ENCODE peak calls at places on chromosomes 7 and 10, in five cellular contexts. V, L, W, E and M are unnamed samples.

GRCh38 chr7:151243411-151244155 is 4.9 kb downstream of the SMARCD3 start:
- DNase-seq in V (no peak), L (peak; percentile 38), W (no peak), E (no peak), M (no peak)

GRCh38 chr7:151013728-151014497 is 10.4 kb downstream of the ATG9B start:
- DNase-seq in V (peak; percentile 58), L (peak; percentile 93), W (peak; percentile 56), E (peak; percentile 88), M (no peak)

GRCh38 chr7:150685219-150686029 is at the start of gene GIMAP2:
- DNase-seq in V (peak; percentile 15), L (no peak), W (no peak), E (no peak), M (no peak)

GRCh38 chr10:118504044-118504944 is 91.2 kb downstream of the PRLHR start:
- DNase-seq in V (peak; percentile 82), L (no peak), W (no peak), E (no peak), M (peak; percentile 95)

GRCh38 chr7:66146701-66147100 is 32.1 kb downstream of the CRCP start:
- DNase-seq in V (no peak), L (no peak), W (no peak), E (no peak), M (no peak)

GRCh38 chr7:87627634-87627994 is 584 bp upstream of the RUNDC3B start:
- DNase-seq in V (no peak), L (no peak), W (no peak), E (peak; percentile 47), M (no peak)

GRCh38 chr7:82443044-82443800 is at the start of gene CACNA2D1:
- DNase-seq in V (no peak), L (no peak), W (no peak), E (peak; percentile 54), M (no peak)

GRCh38 chr7:7424151-7424873 is 111.4 kb downstream of the COL28A1 start:
- DNase-seq in V (peak; percentile 81), L (no peak), W (peak; percentile 65), E (peak; percentile 59), M (peak; percentile 17)

GRCh38 chr10:58488921-58489320 is 23.8 kb upstream of the BICC1 start:
- DNase-seq in V (peak; percentile 56), L (no peak), W (no peak), E (no peak), M (no peak)

GRCh38 chr10:93565421-93565820 is 1.0 kb upstream of the FFAR4 start:
- DNase-seq in V (no peak), L (no peak), W (no peak), E (no peak), M (no peak)

GRCh38 chr10:96588601-96589419 is 2.0 kb upstream of the TM9SF3 start:
- DNase-seq in V (no peak), L (no peak), W (no peak), E (no peak), M (peak; percentile 71)

GRCh38 chr7:154994996-154995395 is 7.9 kb downstream of the PAXIP1 start:
- DNase-seq in V (no peak), L (no peak), W (no peak), E (no peak), M (no peak)

GRCh38 chr10:109778993-109779392 is 144.3 kb downstream of the XPNPEP1 start:
- DNase-seq in V (no peak), L (no peak), W (no peak), E (no peak), M (no peak)

GRCh38 chr10:125177641-125178640 is 17.6 kb upstream of the CTBP2 start:
- DNase-seq in V (no peak), L (no peak), W (no peak), E (no peak), M (no peak)

GRCh38 chr7:131284702-131285419 is 42.8 kb upstream of the MKLN1 start:
- DNase-seq in V (no peak), L (no peak), W (peak; percentile 89), E (peak; percentile 72), M (peak; percentile 32)

DNA sequence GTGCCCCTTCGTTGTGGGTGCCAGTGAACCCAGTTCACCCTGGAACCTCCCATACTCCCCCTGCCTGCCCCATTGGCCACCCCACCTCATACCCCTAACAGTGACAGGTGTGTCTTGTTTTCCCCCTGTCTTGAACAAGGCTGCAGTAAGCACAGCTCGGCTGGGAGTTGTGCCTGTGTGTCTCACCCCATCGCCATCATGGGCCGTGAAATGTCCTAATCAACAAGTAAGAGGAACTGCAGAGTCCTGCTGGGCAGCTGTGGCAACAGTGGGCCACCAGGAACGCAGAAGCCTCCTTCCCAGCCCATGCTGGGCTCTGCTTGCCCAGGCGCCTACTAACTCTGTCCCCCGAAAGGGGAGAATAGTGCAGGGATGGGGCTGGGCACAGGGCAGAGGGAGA is 91.6 kb downstream of the C10orf105 start:
- DNase-seq in V (no peak), L (no peak), W (no peak), E (no peak), M (no peak)
- H3K4me1 ChIP-seq in V (peaks cover 2% of the 10 kb centered on the region), L (no peaks in the 10 kb centered on the region), W (peaks cover 4% of the 10 kb centered on the region), E (no peaks in the 10 kb centered on the region), M (no peaks in the 10 kb centered on the region)

DNA sequence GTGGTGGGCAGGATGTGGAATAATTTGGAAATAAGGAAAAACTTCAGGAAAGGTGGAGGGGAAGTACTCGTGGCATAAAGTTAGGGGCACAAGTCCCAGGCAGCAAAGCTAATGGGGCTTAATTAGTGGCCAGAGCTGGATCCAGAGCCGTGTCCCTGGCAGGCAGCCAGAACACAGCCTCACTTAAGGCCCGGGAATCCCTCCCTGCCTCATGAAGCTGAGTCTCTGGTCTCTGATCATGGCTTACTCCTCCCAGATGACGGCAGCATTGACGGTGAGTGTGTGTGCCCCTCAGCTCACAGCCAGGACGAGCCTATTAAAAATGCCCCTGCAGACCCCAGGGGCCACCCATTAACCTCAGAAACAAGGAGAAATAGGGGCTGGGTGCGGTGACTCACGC is 48.2 kb upstream of the NPTX2 start:
- DNase-seq in V (no peak), L (no peak), W (no peak), E (no peak), M (no peak)
- H3K27ac ChIP-seq in V (no peak overlapping the region), L (no peak overlapping the region), W (no peak overlapping the region), E (no peak overlapping the region), M (no peak overlapping the region)

GRCh38 chr7:80830000-80830399 is 88.9 kb downstream of the SEMA3C start:
- DNase-seq in V (no peak), L (no peak), W (no peak), E (no peak), M (no peak)
- H3K4me1 ChIP-seq in V (peaks cover 59% of the 10 kb centered on the region), L (no peaks in the 10 kb centered on the region), W (peaks cover 23% of the 10 kb centered on the region), E (no peaks in the 10 kb centered on the region), M (peaks cover 47% of the 10 kb centered on the region)

GRCh38 chr10:31120392-31120791 is 88.7 kb upstream of the ZNF438 start:
- DNase-seq in V (no peak), L (no peak), W (no peak), E (no peak), M (no peak)
- H3K27ac ChIP-seq in V (no peak overlapping the region), L (no peak overlapping the region), W (peak overlapping the region; percentile 68), E (peak overlapping the region; percentile 85), M (no peak overlapping the region)

DNA sequence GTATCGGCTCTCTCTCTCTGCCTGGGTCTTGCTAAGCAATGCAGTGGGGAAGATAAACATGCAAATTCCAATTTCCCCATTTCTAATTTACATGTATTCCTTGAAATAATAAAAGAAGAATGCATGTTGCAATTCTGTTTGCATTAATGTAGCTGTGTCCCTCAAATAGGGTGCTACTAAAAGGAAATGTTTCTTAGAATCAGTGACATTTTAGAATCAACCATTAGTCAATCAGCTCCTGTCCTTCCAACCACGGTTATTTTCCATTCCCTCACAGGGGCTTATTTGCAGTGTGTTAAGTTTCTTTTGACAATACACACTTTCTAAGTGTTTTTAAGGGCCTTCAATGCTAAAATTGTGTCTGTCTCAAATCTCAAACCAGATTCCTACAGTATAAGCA is 46.7 kb downstream of the AFAP1L2 start:
- DNase-seq in V (no peak), L (no peak), W (no peak), E (no peak), M (no peak)
- H3K4me1 ChIP-seq in V (peaks cover 24% of the 10 kb centered on the region), L (no peaks in the 10 kb centered on the region), W (peaks cover 42% of the 10 kb centered on the region), E (no peaks in the 10 kb centered on the region), M (peaks cover 14% of the 10 kb centered on the region)

GRCh38 chr10:89357096-89357495 is 20.8 kb upstream of the IFIT1B start:
- DNase-seq in V (no peak), L (no peak), W (no peak), E (no peak), M (no peak)
- H3K27ac ChIP-seq in V (no peak overlapping the region), L (no peak overlapping the region), W (no peak overlapping the region), E (no peak overlapping the region), M (no peak overlapping the region)

GRCh38 chr7:74475987-74476350 is 22.3 kb downstream of the GTF2IRD1 start:
- DNase-seq in V (no peak), L (no peak), W (no peak), E (no peak), M (no peak)

GRCh38 chr7:74477188-74477587 is 23.5 kb downstream of the GTF2IRD1 start:
- DNase-seq in V (no peak), L (no peak), W (no peak), E (no peak), M (no peak)

GRCh38 chr7:74475243-74475986 is 21.7 kb downstream of the GTF2IRD1 start:
- DNase-seq in V (peak; percentile 64), L (no peak), W (no peak), E (no peak), M (peak; percentile 28)

GRCh38 chr7:74478671-74479065 is 25.0 kb downstream of the GTF2IRD1 start:
- DNase-seq in V (no peak), L (no peak), W (no peak), E (no peak), M (no peak)

DNA sequence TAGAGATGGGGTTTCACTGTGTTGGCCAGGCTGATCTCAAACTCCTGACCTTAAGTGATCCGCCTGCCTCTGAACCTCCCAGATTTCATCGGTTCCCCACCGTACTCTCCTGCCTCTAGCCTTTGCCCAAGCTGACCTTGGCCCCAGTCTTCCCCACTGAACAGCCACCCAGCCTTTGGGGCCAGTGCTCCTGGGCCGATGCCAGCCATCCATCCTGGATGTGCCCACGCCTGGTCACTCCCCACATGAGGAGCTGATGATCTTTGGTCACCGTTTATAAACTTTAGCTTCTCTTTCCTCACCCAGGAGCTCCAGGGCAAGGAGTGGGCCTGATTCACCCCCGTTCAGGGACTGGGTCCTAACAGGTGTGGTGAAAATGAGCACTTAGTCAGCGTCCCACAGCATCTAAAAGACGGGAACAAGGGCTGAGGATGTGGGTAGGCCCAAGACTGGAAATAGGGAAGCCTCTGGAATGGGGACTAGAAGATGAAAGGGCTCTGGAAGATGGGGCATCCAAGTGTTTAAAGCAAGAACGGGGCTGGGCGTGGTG is 22.9 kb downstream of the GTF2IRD1 start:
- DNase-seq in V (peak; percentile 50), L (no peak), W (no peak), E (no peak), M (peak; percentile 75)
- H3K4me1 ChIP-seq in V (peaks cover 47% of the 10 kb centered on the region), L (no peaks in the 10 kb centered on the region), W (peaks cover 63% of the 10 kb centered on the region), E (no peaks in the 10 kb centered on the region), M (peaks cover 35% of the 10 kb centered on the region)

GRCh38 chr10:119896937-119897336 is 4.4 kb downstream of the SEC23IP start:
- DNase-seq in V (peak; percentile 23), L (no peak), W (peak; percentile 33), E (peak; percentile 64), M (no peak)
- H3K27ac ChIP-seq in V (peak overlapping the region; percentile 87), L (no peak overlapping the region), W (peak overlapping the region; percentile 31), E (no peak overlapping the region), M (no peak overlapping the region)